ENCODE peak calls at places on chromosomes 4 and X, in six cellular contexts. O is upper lobe of left lung, A is A549, Q is GM12878, S is HepG2, U is K562. Y is an unnamed sample.

GRCh38 chr4:80178964-80179363 is 18.3 kb upstream of the PRDM8 start:
- ATAC-seq in Q (no peak), A (no peak), U (no peak), O (no peak), S (no peak), Y (no peak)

GRCh38 chr4:71267244-71267643 is 71.6 kb upstream of the SLC4A4 start:
- ATAC-seq in Q (no peak), O (no peak), S (no peak), U (no peak), A (no peak), Y (no peak)

GRCh38 chr4:39574946-39575345 is 47.7 kb upstream of the UGDH start:
- ATAC-seq in A (no peak), U (no peak), Q (no peak), O (no peak), S (no peak), Y (no peak)

GRCh38 chr4:5399790-5400421 is 308.5 kb downstream of the EVC2 start:
- ATAC-seq in U (peak), A (peak), S (peak), O (no peak), Q (peak), Y (no peak)

GRCh38 chrX:56618250-56618649 is 54.8 kb downstream of the UBQLN2 start:
- ATAC-seq in S (no peak), A (no peak), O (no peak), U (no peak), Q (no peak), Y (no peak)

GRCh38 chr4:158778065-158778711 is 9.4 kb downstream of the FNIP2 start:
- ATAC-seq in S (no peak), A (no peak), U (no peak), O (no peak), Q (peak), Y (no peak)

GRCh38 chr4:123418486-123418931 is 21.9 kb downstream of the SPRY1 start:
- ATAC-seq in O (peak), U (peak), Q (peak), A (no peak), S (peak), Y (peak)

GRCh38 chr4:13546374-13546854 is 2.1 kb upstream of the NKX3-2 start:
- ATAC-seq in O (no peak), A (no peak), Q (no peak), S (no peak), U (no peak), Y (no peak)

GRCh38 chr4:184907216-184907615 is 81.4 kb upstream of the ACSL1 start:
- ATAC-seq in O (no peak), U (peak), S (no peak), Q (peak), A (no peak), Y (no peak)

GRCh38 chr4:98113005-98113404 is 30.3 kb downstream of the STPG2 start:
- ATAC-seq in S (peak), A (peak), U (peak), O (no peak), Q (peak), Y (no peak)
- TF ChIP-seq CTCF in S (peak), A (no peak), U (peak), O (no peak), Q (no peak), Y (peak)

DNA sequence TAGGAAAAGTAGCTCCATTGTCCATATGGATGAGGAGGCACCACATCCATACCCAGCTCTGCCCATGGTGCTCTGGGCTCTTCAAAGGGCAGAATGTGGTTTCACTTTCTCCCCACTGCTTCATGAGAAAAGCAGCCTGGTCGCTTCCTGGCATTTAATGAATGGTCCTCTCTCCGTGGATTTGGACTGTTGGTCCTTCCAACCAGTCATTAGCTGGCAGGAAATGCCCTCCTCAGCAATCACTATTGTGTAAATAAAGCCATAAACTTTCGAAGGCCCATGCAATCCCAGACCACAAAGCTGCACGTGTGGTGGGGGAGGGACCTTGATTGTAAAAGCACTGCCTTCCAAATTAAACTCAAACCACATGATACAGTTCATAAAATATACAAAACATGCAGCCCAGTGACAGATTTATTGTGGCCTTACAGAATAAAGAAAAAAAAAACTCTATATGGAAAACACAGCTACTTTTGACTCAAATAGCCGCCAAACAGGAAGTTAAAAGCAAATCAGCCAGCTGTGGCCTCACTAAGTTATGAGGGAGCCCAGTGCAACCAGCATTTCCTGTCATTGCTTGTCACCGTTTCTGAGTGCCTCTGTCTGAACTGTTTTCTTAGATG is 8.1 kb downstream of the MBNL3 start:
- ATAC-seq in Q (peak), S (peak), U (no peak), O (peak), A (no peak), Y (no peak)
- H3K4me3 ChIP-seq in Q (peak), S (no peak), U (no peak), O (no peak), A (no peak), Y (peak)

GRCh38 chr4:7909966-7910720 is 29.5 kb downstream of the AFAP1 start:
- ATAC-seq in Q (no peak), O (peak), S (no peak), A (peak), U (no peak), Y (peak)

GRCh38 chr4:7908668-7909067 is 31.0 kb downstream of the AFAP1 start:
- ATAC-seq in U (no peak), O (no peak), A (no peak), S (no peak), Q (no peak), Y (no peak)

GRCh38 chr4:7909463-7909862 is 30.2 kb downstream of the AFAP1 start:
- ATAC-seq in O (no peak), S (peak), Q (no peak), U (no peak), A (peak), Y (no peak)

GRCh38 chr4:7911044-7911578 is 28.6 kb downstream of the AFAP1 start:
- ATAC-seq in O (peak), U (no peak), A (peak), S (no peak), Q (no peak), Y (peak)

DNA sequence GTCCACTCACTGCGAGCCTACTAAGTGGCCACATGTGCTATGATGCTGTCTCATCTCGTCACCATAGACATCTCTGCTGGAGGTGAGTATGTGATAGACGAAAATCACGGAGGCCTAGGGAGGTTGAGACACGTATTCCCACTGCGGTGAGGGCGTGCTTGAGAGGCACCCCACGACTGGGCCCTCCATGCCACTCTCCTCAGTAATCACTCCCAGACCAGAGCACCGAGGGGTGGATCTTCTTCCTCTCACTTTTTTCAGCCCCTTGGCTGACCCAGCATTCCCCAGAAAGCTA is 29.0 kb downstream of the AFAP1 start:
- ATAC-seq in U (no peak), A (peak), Q (no peak), S (no peak), O (peak), Y (no peak)
- TF ChIP-seq EP300 in U (no peak), A (no peak), Q (no peak), S (no peak), O (no peak), Y (no peak)

GRCh38 chr4:112766422-112766821 is 129.5 kb downstream of the LARP7 start:
- ATAC-seq in S (peak), A (peak), U (peak), O (no peak), Q (peak), Y (no peak)
- TF ChIP-seq CTCF in S (peak), A (peak), U (peak), O (no peak), Q (peak), Y (peak)

GRCh38 chr4:15385928-15386327 is 41.9 kb upstream of the C1QTNF7 start:
- ATAC-seq in Q (no peak), A (no peak), S (no peak), U (no peak), O (no peak), Y (peak)
- H3K4me3 ChIP-seq in Q (no peak), A (no peak), S (no peak), U (no peak), O (no peak), Y (no peak)

GRCh38 chr4:72817012-72817411 is 248.0 kb upstream of the ADAMTS3 start:
- ATAC-seq in O (no peak), S (no peak), Q (no peak), A (no peak), U (no peak), Y (no peak)

DNA sequence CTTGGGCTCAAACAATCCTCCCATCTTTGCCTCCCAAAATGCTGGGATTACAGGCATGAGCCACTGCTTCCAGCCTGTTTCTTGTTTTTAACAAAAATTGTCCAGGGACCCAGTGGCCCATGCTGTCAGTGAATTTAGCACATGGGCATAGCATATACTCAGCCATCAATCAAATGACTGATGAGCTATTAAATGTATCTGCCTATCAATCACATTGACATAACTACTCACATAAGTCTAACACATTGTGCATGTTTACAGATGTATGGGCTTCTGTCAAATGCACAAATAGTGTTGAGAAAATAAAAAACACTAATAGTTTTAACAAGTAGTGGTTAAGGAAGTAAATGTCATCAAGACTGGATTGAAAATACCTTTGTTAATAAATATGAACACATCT is 249.4 kb downstream of the COX18 start:
- ATAC-seq in A (no peak), Q (no peak), S (no peak), O (no peak), U (no peak), Y (no peak)
- TF ChIP-seq EP300 in A (no peak), Q (no peak), S (no peak), O (no peak), U (no peak), Y (no peak)

GRCh38 chrX:79140731-79141130 is 3.8 kb upstream of the GPR174 start:
- ATAC-seq in O (no peak), U (no peak), S (no peak), A (no peak), Q (no peak), Y (no peak)
- TF ChIP-seq CTCF in O (no peak), U (no peak), S (no peak), A (no peak), Q (no peak), Y (no peak)

DNA sequence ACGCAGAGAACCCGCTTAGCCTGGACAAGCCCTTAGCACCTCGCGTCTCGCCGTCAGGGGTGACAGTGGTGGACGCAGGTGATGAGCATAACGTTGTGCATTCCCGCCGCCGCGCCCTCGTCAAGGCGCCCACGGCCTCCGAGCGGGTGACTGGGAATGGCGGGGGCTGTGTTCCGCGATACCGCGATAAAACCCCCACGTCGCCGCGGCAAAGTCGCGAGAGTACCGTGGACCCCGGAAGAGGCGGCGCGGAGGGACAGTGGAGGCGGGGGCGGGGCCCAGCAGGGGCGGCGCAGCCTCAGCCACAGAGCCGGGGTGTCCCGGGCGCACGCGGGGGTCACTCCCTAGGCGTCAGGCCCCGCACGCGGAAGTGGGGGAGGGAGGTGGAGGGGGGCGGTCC is 53.8 kb downstream of the ZFYVE28 start:
- ATAC-seq in U (peak), A (no peak), Q (no peak), O (peak), S (no peak), Y (peak)
- H3K4me3 ChIP-seq in U (peak), A (no peak), Q (no peak), O (peak), S (no peak), Y (peak)